ENCODE peak calls at places on chromosome 5, in six cellular contexts. One of them, this sample, is unnamed.

GRCh38 chr5:74631088-74631960 is 9.2 kb downstream of the ENC1 start:
- DNase-seq in KBM-7: peak
- DNase-seq in T follicular helper cell: no peak
- DNase-seq in HuH-7.5: no peak
- DNase-seq in H54: no peak
- DNase-seq in NCI-H2227 treated with DMSO at 0.1 percent for 48 hours: no peak
- DNase-seq in this sample: no peak

GRCh38 chr5:36459191-36460135 is 146.9 kb upstream of the SLC1A3 start:
- DNase-seq in HuH-7.5: no peak
- DNase-seq in NCI-H2227 treated with DMSO at 0.1 percent for 48 hours: no peak
- DNase-seq in KBM-7: peak
- DNase-seq in H54: no peak
- DNase-seq in T follicular helper cell: no peak
- DNase-seq in this sample: no peak

GRCh38 chr5:73748510-73749410 is 122.8 kb downstream of the ARHGEF28 start:
- DNase-seq in NCI-H2227 treated with DMSO at 0.1 percent for 48 hours: no peak
- DNase-seq in KBM-7: no peak
- DNase-seq in T follicular helper cell: no peak
- DNase-seq in H54: no peak
- DNase-seq in HuH-7.5: no peak
- DNase-seq in this sample: no peak

GRCh38 chr5:99449786-99450185 is 521.0 kb upstream of the CHD1 start:
- DNase-seq in T follicular helper cell: no peak
- DNase-seq in NCI-H2227 treated with DMSO at 0.1 percent for 48 hours: no peak
- DNase-seq in H54: no peak
- DNase-seq in KBM-7: peak
- DNase-seq in HuH-7.5: no peak
- DNase-seq in this sample: no peak

GRCh38 chr5:54529565-54529964 is 12.0 kb downstream of the SNX18 start:
- DNase-seq in NCI-H2227 treated with DMSO at 0.1 percent for 48 hours: no peak
- DNase-seq in T follicular helper cell: no peak
- DNase-seq in KBM-7: no peak
- DNase-seq in HuH-7.5: no peak
- DNase-seq in H54: no peak
- DNase-seq in this sample: no peak

GRCh38 chr5:73867344-73868335 is 241.6 kb downstream of the ARHGEF28 start:
- DNase-seq in NCI-H2227 treated with DMSO at 0.1 percent for 48 hours: no peak
- DNase-seq in T follicular helper cell: no peak
- DNase-seq in HuH-7.5: no peak
- DNase-seq in KBM-7: no peak
- DNase-seq in H54: no peak
- DNase-seq in this sample: no peak

GRCh38 chr5:38423536-38424178 is 132.8 kb downstream of the LIFR start:
- DNase-seq in H54: no peak
- DNase-seq in KBM-7: no peak
- DNase-seq in HuH-7.5: no peak
- DNase-seq in NCI-H2227 treated with DMSO at 0.1 percent for 48 hours: no peak
- DNase-seq in T follicular helper cell: no peak
- DNase-seq in this sample: no peak

GRCh38 chr5:32639943-32640342 is 54.6 kb downstream of the SUB1 start:
- DNase-seq in KBM-7: no peak
- DNase-seq in H54: no peak
- DNase-seq in T follicular helper cell: no peak
- DNase-seq in HuH-7.5: no peak
- DNase-seq in NCI-H2227 treated with DMSO at 0.1 percent for 48 hours: no peak
- DNase-seq in this sample: no peak

GRCh38 chr5:142959683-142960308 is 189.6 kb downstream of the ARHGAP26 start:
- DNase-seq in NCI-H2227 treated with DMSO at 0.1 percent for 48 hours: no peak
- DNase-seq in KBM-7: peak
- DNase-seq in HuH-7.5: no peak
- DNase-seq in T follicular helper cell: no peak
- DNase-seq in H54: no peak
- DNase-seq in this sample: no peak

GRCh38 chr5:179872356-179873160 is 13.9 kb upstream of the MRNIP start:
- DNase-seq in H54: no peak
- DNase-seq in NCI-H2227 treated with DMSO at 0.1 percent for 48 hours: no peak
- DNase-seq in T follicular helper cell: no peak
- DNase-seq in HuH-7.5: no peak
- DNase-seq in KBM-7: no peak
- DNase-seq in this sample: no peak